ENCODE peak calls at places on chromosomes 13 and 19, in seven cellular contexts. Q, I, D, R, B, W and H are unnamed samples.

GRCh38 chr19:14554382-14554812 is 17.5 kb downstream of the NDUFB7 start:
- DNase-seq in Q (no peak), I (no peak), D (no peak), R (no peak), B (no peak), W (no peak), H (no peak)

GRCh38 chr19:39110263-39110967 is 15.2 kb upstream of the PAK4 start:
- DNase-seq in Q (peak; percentile 47), I (peak; percentile 46), D (peak; percentile 67), R (peak; percentile 75), B (peak; percentile 63), W (no peak), H (peak; percentile 85)

GRCh38 chr13:107678075-107678689 is 537.2 kb downstream of the LIG4 start:
- DNase-seq in Q (no peak), I (peak; percentile 44), D (no peak), R (no peak), B (no peak), W (no peak), H (no peak)

GRCh38 chr19:47618771-47619170 is 9.8 kb downstream of the BICRA start:
- DNase-seq in Q (no peak), I (no peak), D (no peak), R (no peak), B (no peak), W (no peak), H (no peak)

GRCh38 chr13:23856008-23856750 is 33.0 kb downstream of the MIPEP start:
- DNase-seq in Q (no peak), I (peak; percentile 46), D (no peak), R (no peak), B (no peak), W (no peak), H (no peak)

GRCh38 chr19:13839938-13840750 is 36.8 kb upstream of the NANOS3 start:
- DNase-seq in Q (no peak), I (no peak), D (no peak), R (no peak), B (no peak), W (no peak), H (no peak)

GRCh38 chr13:112767506-112768471 is 78.0 kb downstream of the ATP11A start:
- DNase-seq in Q (no peak), I (no peak), D (no peak), R (no peak), B (no peak), W (no peak), H (peak; percentile 75)

GRCh38 chr19:290539-291521 is at the start of gene PLPP2:
- DNase-seq in Q (peak; percentile 58), I (peak; percentile 4), D (no peak), R (peak; percentile 92), B (no peak), W (no peak), H (no peak)

GRCh38 chr19:42289556-42290041 is 12.3 kb upstream of the PRR19 start:
- DNase-seq in Q (no peak), I (no peak), D (no peak), R (no peak), B (no peak), W (no peak), H (no peak)

GRCh38 chr19:33414667-33415605 is 41.4 kb downstream of the CEBPG start:
- DNase-seq in Q (no peak), I (no peak), D (no peak), R (no peak), B (no peak), W (no peak), H (no peak)

GRCh38 chr19:351976-352625 is 7.5 kb upstream of the MIER2 start:
- DNase-seq in Q (no peak), I (no peak), D (no peak), R (no peak), B (no peak), W (no peak), H (no peak)

GRCh38 chr19:2719232-2719735 is 1.9 kb downstream of the DIRAS1 start:
- DNase-seq in Q (no peak), I (no peak), D (no peak), R (no peak), B (no peak), W (no peak), H (no peak)

GRCh38 chr13:49055021-49055420 is 79.3 kb downstream of the FNDC3A start:
- DNase-seq in Q (no peak), I (no peak), D (no peak), R (no peak), B (no peak), W (no peak), H (no peak)

GRCh38 chr13:98289339-98289935 is 112.4 kb upstream of the RNF113B start:
- DNase-seq in Q (no peak), I (no peak), D (no peak), R (no peak), B (no peak), W (no peak), H (no peak)

GRCh38 chr19:5250127-5250659 is 90.4 kb downstream of the PTPRS start:
- DNase-seq in Q (no peak), I (no peak), D (no peak), R (no peak), B (no peak), W (no peak), H (no peak)

GRCh38 chr19:5792224-5792623 is 1.3 kb upstream of the DUS3L start:
- DNase-seq in Q (no peak), I (no peak), D (no peak), R (no peak), B (no peak), W (no peak), H (no peak)

GRCh38 chr19:6725513-6726231 is 5.2 kb upstream of the C3 start:
- DNase-seq in Q (no peak), I (no peak), D (no peak), R (no peak), B (no peak), W (no peak), H (no peak)

GRCh38 chr13:99528547-99528946 is 27.3 kb downstream of the TM9SF2 start:
- DNase-seq in Q (no peak), I (no peak), D (no peak), R (no peak), B (no peak), W (no peak), H (peak; percentile 47)

GRCh38 chr19:6480843-6481415 is 658 bp downstream of the DENND1C start:
- DNase-seq in Q (no peak), I (no peak), D (no peak), R (no peak), B (no peak), W (no peak), H (peak; percentile 32)

GRCh38 chr13:74017301-74018092 is 116.7 kb downstream of the KLF12 start:
- DNase-seq in Q (no peak), I (no peak), D (no peak), R (no peak), B (no peak), W (no peak), H (no peak)

GRCh38 chr13:74009100-74009668 is 125.0 kb downstream of the KLF12 start:
- DNase-seq in Q (no peak), I (no peak), D (no peak), R (no peak), B (no peak), W (no peak), H (no peak)

GRCh38 chr13:74015137-74015536 is 119.1 kb downstream of the KLF12 start:
- DNase-seq in Q (no peak), I (no peak), D (no peak), R (no peak), B (no peak), W (no peak), H (no peak)
- TF ChIP-seq CTCF in Q (peak; percentile 43), I (peak; percentile 37), D (peak; percentile 44), R (peak; percentile 21), B (peak; percentile 71), W (peak; percentile 62), H (no peak)

DNA sequence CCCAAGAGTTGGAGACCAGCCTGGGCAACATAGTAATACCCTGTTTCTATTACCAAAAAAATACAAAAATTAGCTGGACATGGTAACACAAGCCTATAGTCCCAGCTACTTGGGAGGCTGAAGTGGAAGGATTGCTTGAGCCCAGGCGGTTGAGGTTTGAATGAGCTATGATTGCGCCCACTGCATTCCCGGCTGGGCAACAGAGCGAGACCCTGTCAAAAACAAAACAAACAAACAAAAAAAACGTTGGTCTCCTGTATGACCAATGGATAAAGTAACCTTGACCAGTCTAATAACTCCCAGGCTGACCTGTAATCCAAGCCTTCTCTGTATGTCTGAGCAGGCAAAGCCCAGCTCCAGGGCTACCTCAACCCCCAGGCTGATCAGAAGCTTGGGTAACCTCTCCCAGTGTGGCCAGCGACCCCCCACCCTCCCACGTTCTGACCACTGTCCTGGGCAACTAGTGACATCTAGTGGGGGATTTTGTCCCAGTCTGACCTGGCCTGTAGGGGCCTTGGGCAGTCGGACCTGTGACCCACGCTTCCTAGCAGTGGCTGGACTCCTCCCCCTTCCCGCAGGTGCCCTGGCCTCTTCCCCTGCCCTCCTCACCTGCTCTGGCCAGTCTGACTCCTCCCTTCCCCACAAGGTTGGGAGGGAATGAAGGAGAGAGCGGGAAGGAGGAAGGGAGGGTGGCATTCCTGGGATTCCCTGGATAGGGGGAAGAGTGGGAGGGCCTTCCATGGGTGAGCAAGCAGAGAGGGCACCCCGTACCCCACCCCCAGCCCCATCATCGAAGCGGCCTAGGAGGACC is 1.0 kb upstream of the BCAM start:
- DNase-seq in Q (peak; percentile 73), I (no peak), D (no peak), R (peak; percentile 89), B (peak; percentile 77), W (no peak), H (peak; percentile 55)
- TF ChIP-seq CTCF in Q (peak; percentile 67), I (peak; percentile 41), D (no peak), R (no peak), B (peak; percentile 35), W (peak; percentile 68), H (peak; percentile 47)

DNA sequence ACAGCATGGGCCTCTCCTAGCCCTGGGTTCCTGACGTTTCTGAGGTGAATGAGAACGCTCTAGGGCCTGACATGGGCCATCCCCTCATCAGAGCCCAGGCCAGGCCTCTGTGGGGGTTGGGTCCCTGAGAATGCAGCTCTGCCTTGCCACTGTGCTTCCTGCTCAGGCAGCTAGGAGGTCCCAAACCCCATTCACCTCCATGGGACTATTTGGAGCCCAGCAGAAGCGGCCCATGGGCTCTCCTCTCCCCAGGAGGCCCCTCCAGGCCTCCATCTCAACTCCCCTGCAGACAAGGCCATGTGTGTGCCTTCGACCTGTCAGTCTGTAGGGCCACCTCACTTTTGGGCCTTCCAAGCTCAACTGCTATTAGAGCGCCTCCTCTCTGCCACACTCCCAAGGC is 36.9 kb downstream of the ELL start:
- DNase-seq in Q (no peak), I (no peak), D (no peak), R (no peak), B (no peak), W (no peak), H (no peak)
- TF ChIP-seq CTCF in Q (no peak), I (no peak), D (no peak), R (no peak), B (no peak), W (no peak), H (no peak)

DNA sequence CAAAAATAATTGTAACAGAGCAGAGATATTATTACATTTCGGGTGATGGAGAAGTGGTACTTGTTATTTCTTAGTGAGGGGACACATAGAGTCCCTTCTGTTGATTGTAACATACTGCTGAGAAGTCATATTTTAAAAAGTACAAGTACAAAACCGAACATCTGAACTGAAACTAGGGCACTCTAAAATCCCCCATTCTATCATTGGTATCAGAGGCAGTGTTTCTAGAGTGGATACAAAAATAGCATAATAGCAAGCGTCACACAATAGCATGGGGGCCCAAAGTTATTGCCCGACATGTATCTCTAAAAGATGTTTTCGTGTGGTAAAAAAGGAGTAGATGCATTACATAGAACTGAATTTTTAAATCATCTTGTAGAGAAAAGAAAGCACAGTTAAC is 502.1 kb upstream of the SLC10A2 start:
- DNase-seq in Q (no peak), I (peak; percentile 80), D (no peak), R (no peak), B (no peak), W (no peak), H (no peak)
- TF ChIP-seq CTCF in Q (no peak), I (no peak), D (no peak), R (no peak), B (no peak), W (no peak), H (no peak)